ENCODE peak calls at places on chromosome 13, in four cellular contexts. One of them, this sample, is unnamed.

GRCh38 chr13:21045101-21045500 is 16.3 kb downstream of the LATS2 start:
- DNase-seq in WTC11: no peak
- DNase-seq in HepG2: no peak
- DNase-seq in K562: no peak
- DNase-seq in this sample: no peak

GRCh38 chr13:66425741-66426140 is 804.4 kb downstream of the PCDH9 start:
- DNase-seq in K562: no peak
- DNase-seq in HepG2: no peak
- DNase-seq in WTC11: no peak
- DNase-seq in this sample: no peak

GRCh38 chr13:58587183-58587582 is 955.6 kb downstream of the PCDH17 start:
- DNase-seq in K562: no peak
- DNase-seq in HepG2: no peak
- DNase-seq in WTC11: no peak
- DNase-seq in this sample: peak; percentile 9

GRCh38 chr13:97329331-97329730 is 104.6 kb upstream of the RAP2A start:
- DNase-seq in WTC11: no peak
- DNase-seq in HepG2: no peak
- DNase-seq in K562: no peak
- DNase-seq in this sample: no peak

GRCh38 chr13:72556945-72557344 is 170.5 kb downstream of the MZT1 start:
- DNase-seq in WTC11: no peak
- DNase-seq in K562: no peak
- DNase-seq in HepG2: no peak
- DNase-seq in this sample: no peak

GRCh38 chr13:26050568-26051230 is 1.1 kb downstream of the SHISA2 start:
- DNase-seq in HepG2: no peak
- DNase-seq in WTC11: peak; percentile 72
- DNase-seq in K562: no peak
- DNase-seq in this sample: no peak

GRCh38 chr13:74620711-74621110 is 486.5 kb upstream of the KLF12 start:
- DNase-seq in K562: no peak
- DNase-seq in HepG2: no peak
- DNase-seq in WTC11: no peak
- DNase-seq in this sample: no peak

GRCh38 chr13:97226788-97227627 is 4.9 kb downstream of the MBNL2 start:
- DNase-seq in WTC11: no peak
- DNase-seq in K562: peak; percentile 62
- DNase-seq in HepG2: no peak
- DNase-seq in this sample: no peak

GRCh38 chr13:20847298-20847697 is 55.2 kb downstream of the XPO4 start:
- DNase-seq in K562: peak; percentile 7
- DNase-seq in WTC11: no peak
- DNase-seq in HepG2: no peak
- DNase-seq in this sample: no peak

GRCh38 chr13:34627905-34628682 is 314.0 kb upstream of the NBEA start:
- DNase-seq in K562: no peak
- DNase-seq in WTC11: no peak
- DNase-seq in HepG2: no peak
- DNase-seq in this sample: no peak

GRCh38 chr13:41767801-41768200 is 193.1 kb downstream of the VWA8 start:
- DNase-seq in K562: no peak
- DNase-seq in WTC11: no peak
- DNase-seq in HepG2: no peak
- DNase-seq in this sample: no peak

GRCh38 chr13:92575782-92576181 is 650.8 kb upstream of the GPC6 start:
- DNase-seq in HepG2: no peak
- DNase-seq in K562: no peak
- DNase-seq in WTC11: no peak
- DNase-seq in this sample: no peak

GRCh38 chr13:113952151-113952982 is 21.5 kb downstream of the C13orf46 start:
- DNase-seq in HepG2: no peak
- DNase-seq in WTC11: no peak
- DNase-seq in K562: no peak
- DNase-seq in this sample: no peak
- TF ChIP-seq NR2C2 in HepG2: no peak
- TF ChIP-seq NR2C2 in WTC11: no peak
- TF ChIP-seq NR2C2 in K562: no peak
- TF ChIP-seq NR2C2 in this sample: no peak

GRCh38 chr13:75760182-75760981 is 124.3 kb downstream of the LMO7 start:
- DNase-seq in K562: no peak
- DNase-seq in HepG2: peak; percentile 98
- DNase-seq in WTC11: no peak
- DNase-seq in this sample: no peak
- TF ChIP-seq NR2C2 in K562: no peak
- TF ChIP-seq NR2C2 in HepG2: no peak
- TF ChIP-seq NR2C2 in WTC11: no peak
- TF ChIP-seq NR2C2 in this sample: no peak

DNA sequence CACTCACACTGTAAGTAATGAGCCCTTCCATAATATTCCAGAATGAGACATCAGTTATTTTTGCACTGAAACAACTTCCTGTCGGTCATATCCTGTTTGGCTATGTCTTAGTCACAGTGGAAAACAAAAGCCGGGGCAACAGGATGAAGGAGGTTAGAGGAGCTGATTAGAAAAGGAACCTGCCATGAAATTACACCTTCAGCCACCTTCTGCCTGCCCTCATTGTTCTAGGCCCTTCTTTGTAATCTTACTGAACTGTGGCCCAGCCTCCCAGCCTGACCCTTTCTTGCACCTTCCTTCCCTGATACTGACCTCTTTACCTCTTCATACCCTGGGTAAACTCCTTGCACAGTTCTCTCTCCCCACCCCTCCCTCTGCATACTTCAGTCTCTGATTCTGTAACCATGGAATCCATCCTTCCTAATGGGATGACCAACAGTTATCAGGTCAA is 67.3 kb downstream of the DOCK9 start:
- DNase-seq in WTC11: no peak
- DNase-seq in K562: peak; percentile 8
- DNase-seq in HepG2: peak; percentile 7
- DNase-seq in this sample: no peak
- TF ChIP-seq NR2C2 in WTC11: no peak
- TF ChIP-seq NR2C2 in K562: no peak
- TF ChIP-seq NR2C2 in HepG2: no peak
- TF ChIP-seq NR2C2 in this sample: no peak

GRCh38 chr13:36006347-36006746 is 124.8 kb downstream of the DCLK1 start:
- DNase-seq in K562: no peak
- DNase-seq in HepG2: no peak
- DNase-seq in WTC11: no peak
- DNase-seq in this sample: no peak
- TF ChIP-seq NR2C2 in K562: no peak
- TF ChIP-seq NR2C2 in HepG2: no peak
- TF ChIP-seq NR2C2 in WTC11: no peak
- TF ChIP-seq NR2C2 in this sample: no peak

DNA sequence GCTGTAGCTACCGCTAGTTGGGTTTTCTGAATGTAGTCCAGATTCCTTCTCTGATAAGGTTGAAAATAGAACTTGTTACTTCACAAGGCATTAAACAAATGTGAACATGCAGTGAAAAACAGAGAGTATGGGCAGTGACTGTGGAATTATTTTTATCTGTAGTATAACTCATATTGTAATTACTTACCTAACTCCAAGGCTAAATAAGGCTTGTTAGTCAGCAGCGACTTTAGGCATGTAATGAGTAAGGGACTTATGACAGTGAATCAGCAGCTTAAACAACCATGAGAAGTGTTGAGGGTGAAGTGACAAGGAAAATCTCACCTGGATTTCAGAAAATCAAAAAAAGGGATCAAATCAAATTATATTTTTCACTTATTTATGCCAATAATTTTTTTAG is 1719.5 kb upstream of the MIR17HG start:
- DNase-seq in K562: no peak
- DNase-seq in HepG2: no peak
- DNase-seq in WTC11: no peak
- DNase-seq in this sample: no peak
- TF ChIP-seq NR2C2 in K562: no peak
- TF ChIP-seq NR2C2 in HepG2: no peak
- TF ChIP-seq NR2C2 in WTC11: no peak
- TF ChIP-seq NR2C2 in this sample: no peak

GRCh38 chr13:27953671-27954405 is 15.3 kb downstream of the CDX2 start:
- DNase-seq in K562: peak; percentile 66
- DNase-seq in WTC11: peak; percentile 91
- DNase-seq in HepG2: peak; percentile 19
- DNase-seq in this sample: no peak
- TF ChIP-seq NR2C2 in K562: no peak
- TF ChIP-seq NR2C2 in WTC11: no peak
- TF ChIP-seq NR2C2 in HepG2: no peak
- TF ChIP-seq NR2C2 in this sample: no peak

DNA sequence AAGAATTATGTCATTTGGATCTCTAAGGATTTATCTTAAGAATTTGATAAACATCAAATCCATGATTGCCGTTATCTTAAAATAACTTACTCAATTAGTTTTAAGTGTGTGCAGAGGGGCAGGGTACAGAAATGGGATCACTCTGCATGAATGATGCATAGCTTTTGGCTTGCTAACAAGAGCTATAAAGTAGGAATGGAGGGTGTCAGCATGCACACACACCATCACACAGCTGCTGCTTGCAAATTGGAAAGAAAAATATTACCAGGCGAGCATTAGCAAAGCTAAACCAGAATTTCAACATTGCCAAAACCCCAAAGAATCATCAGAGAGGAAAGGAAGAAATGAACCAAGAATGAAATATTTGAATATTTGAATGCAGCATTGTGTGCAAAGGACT is 580.6 kb downstream of the LMO7 start:
- DNase-seq in WTC11: no peak
- DNase-seq in HepG2: no peak
- DNase-seq in K562: no peak
- DNase-seq in this sample: no peak
- TF ChIP-seq NR2C2 in WTC11: no peak
- TF ChIP-seq NR2C2 in HepG2: no peak
- TF ChIP-seq NR2C2 in K562: no peak
- TF ChIP-seq NR2C2 in this sample: no peak

GRCh38 chr13:31476753-31477152 is 262.6 kb upstream of the RXFP2 start:
- DNase-seq in K562: no peak
- DNase-seq in HepG2: no peak
- DNase-seq in WTC11: no peak
- DNase-seq in this sample: no peak

GRCh38 chr13:31476266-31476665 is 263.1 kb upstream of the RXFP2 start:
- DNase-seq in HepG2: no peak
- DNase-seq in K562: no peak
- DNase-seq in WTC11: no peak
- DNase-seq in this sample: no peak

DNA sequence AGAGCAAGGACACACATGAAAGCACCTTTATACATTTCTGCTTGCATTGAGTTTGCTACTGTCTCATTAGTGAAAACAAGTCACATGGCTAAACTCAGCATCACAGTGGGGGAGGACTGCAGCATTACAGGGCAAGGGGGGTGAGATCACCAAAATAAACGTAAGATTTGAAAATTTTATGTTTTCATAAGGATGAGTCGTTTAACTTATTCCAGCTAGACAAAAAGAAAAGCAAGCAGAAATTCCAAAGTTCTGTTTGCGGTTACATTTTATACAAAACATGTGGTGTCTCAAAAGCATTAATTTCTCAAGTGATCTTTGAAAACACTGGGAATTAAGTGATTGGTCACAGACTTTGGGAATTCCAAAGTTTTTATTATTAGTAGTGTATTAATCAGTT is 261.4 kb upstream of the RXFP2 start:
- DNase-seq in HepG2: no peak
- DNase-seq in K562: no peak
- DNase-seq in WTC11: no peak
- DNase-seq in this sample: no peak
- TF ChIP-seq NR2C2 in HepG2: no peak
- TF ChIP-seq NR2C2 in K562: no peak
- TF ChIP-seq NR2C2 in WTC11: no peak
- TF ChIP-seq NR2C2 in this sample: no peak

GRCh38 chr13:23608138-23608537 is 37.9 kb downstream of the TNFRSF19 start:
- DNase-seq in HepG2: no peak
- DNase-seq in WTC11: no peak
- DNase-seq in K562: no peak
- DNase-seq in this sample: no peak

GRCh38 chr13:23610966-23611486 is 40.8 kb downstream of the TNFRSF19 start:
- DNase-seq in WTC11: no peak
- DNase-seq in K562: no peak
- DNase-seq in HepG2: no peak
- DNase-seq in this sample: no peak

GRCh38 chr13:23608704-23609413 is 38.6 kb downstream of the TNFRSF19 start:
- DNase-seq in HepG2: peak; percentile 32
- DNase-seq in WTC11: no peak
- DNase-seq in K562: no peak
- DNase-seq in this sample: no peak

GRCh38 chr13:23610187-23610576 is 40.0 kb downstream of the TNFRSF19 start:
- DNase-seq in HepG2: peak; percentile 76
- DNase-seq in WTC11: no peak
- DNase-seq in K562: no peak
- DNase-seq in this sample: no peak

DNA sequence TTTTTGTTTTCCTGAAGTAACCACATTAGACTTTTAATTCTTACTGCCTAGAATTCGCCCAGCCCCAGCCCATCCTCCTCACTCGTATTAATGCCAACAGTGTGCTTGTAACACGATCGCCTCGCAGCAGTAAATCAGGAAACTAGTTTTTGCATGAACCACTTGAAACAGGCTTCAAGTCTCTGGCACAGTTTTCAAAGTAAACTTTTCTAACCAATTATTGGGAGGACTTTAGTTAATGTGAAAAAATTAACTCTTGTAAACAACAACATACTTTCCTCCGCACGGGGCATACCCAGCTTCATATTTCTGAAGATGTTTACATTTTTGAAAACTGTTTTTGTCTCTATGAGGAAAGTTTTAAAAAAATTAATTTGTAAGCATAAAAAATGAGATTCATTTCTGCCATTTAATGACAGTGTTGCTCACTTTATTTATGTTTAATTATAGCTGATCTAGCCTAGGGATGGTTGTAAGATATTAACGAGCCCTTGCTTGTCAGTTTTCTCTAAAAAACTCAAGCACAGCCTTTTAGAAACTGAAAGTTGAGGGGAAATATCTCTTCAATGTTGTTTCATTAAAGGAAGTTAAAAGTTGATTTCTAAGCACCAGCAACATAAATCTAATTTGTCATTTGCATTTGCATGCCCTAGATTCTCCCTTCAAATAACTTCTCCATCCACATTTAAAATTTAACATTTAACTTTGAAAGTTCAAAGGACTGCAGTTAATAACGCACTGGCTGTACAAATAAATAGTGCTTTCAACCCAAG is 39.4 kb downstream of the TNFRSF19 start:
- DNase-seq in WTC11: no peak
- DNase-seq in HepG2: no peak
- DNase-seq in K562: no peak
- DNase-seq in this sample: no peak
- TF ChIP-seq NR2C2 in WTC11: no peak
- TF ChIP-seq NR2C2 in HepG2: no peak
- TF ChIP-seq NR2C2 in K562: no peak
- TF ChIP-seq NR2C2 in this sample: no peak

DNA sequence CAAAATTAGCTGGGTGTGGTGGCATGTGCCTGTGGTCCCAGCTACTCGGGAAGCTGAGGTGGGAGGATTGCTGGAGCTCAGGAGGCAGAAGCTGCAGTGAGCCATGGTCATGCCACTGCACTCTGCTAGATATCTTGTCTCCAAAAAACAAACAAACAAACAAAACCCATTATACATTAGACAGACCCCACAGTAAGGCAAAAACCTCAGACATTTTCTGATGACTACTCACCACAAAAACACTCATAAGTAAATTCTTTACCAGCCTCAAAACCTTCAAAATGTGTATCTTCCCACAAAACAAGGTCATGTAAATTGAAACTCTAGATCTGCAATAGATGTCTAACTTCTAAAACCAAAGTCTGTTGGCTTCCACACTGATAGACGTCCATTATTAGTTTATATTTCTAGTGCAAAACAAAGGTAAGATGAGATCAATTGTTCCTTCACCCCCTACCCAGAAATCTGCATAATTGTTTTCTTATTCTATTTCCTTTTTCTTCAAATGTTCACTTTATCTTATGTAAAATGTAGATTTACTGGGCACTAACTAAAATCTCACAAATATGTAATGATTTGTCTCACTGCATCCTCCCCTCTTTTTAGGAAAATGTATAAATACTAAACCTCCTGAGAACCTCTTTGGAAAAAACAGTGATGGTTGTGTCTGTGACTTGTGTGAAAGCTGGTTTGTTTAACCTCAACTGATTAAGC is 1377.3 kb upstream of the MIR17HG start:
- DNase-seq in HepG2: no peak
- DNase-seq in WTC11: no peak
- DNase-seq in K562: no peak
- DNase-seq in this sample: no peak
- TF ChIP-seq NR2C2 in HepG2: no peak
- TF ChIP-seq NR2C2 in WTC11: no peak
- TF ChIP-seq NR2C2 in K562: no peak
- TF ChIP-seq NR2C2 in this sample: no peak